ENCODE peak calls at places on chromosomes 4 and X, in ten cellular contexts. L, D, S, T, I, N, W, Y, G and H are unnamed samples.
A peak's percentile ranks its signal among the peaks of the same experiment; 100 is the strongest.

GRCh38 chr4:106253364-106254129 is 62.5 kb downstream of the TBCK start:
- DNase-seq in W (no peak), Y (no peak), N (no peak), S (no peak), G (no peak), D (no peak), T (no peak), I (no peak), L (no peak), H (no peak)

GRCh38 chrX:130726661-130727060 is 176.3 kb downstream of the ENOX2 start:
- DNase-seq in W (no peak), Y (peak; percentile 72), D (no peak), S (no peak), T (no peak), G (no peak), N (no peak), L (no peak), I (no peak), H (no peak)

GRCh38 chrX:2497961-2498780 is 2.6 kb downstream of the DHRSX start:
- DNase-seq in D (no peak), T (no peak), W (no peak), S (no peak), I (no peak), G (peak; percentile 38), N (no peak), Y (no peak), L (no peak), H (peak; percentile 84)

GRCh38 chr4:187814737-187815465 is 180.7 kb upstream of the ZFP42 start:
- DNase-seq in Y (no peak), I (no peak), L (peak; percentile 6), W (no peak), G (no peak), D (peak; percentile 4), T (no peak), N (no peak), S (no peak), H (peak; percentile 13)

GRCh38 chrX:125205084-125205917 is 114.4 kb upstream of the TEX13C start:
- DNase-seq in I (peak; percentile 2), Y (peak; percentile 21), W (peak; percentile 91), N (peak; percentile 88), S (no peak), L (peak; percentile 21), D (no peak), T (peak; percentile 72), G (no peak), H (peak; percentile 51)

GRCh38 chr4:184250795-184251679 is 33.4 kb upstream of the ENPP6 start:
- DNase-seq in D (peak; percentile 23), L (peak; percentile 28), G (peak; percentile 51), W (peak; percentile 60), Y (peak; percentile 47), N (peak; percentile 28), T (no peak), I (peak; percentile 54), S (peak; percentile 21), H (no peak)

GRCh38 chrX:139086243-139086642 is 374.7 kb upstream of the FGF13 start:
- DNase-seq in S (no peak), G (no peak), T (no peak), W (no peak), L (no peak), I (no peak), N (no peak), D (no peak), Y (no peak), H (no peak)

GRCh38 chr4:5747746-5748365 is 36.9 kb downstream of the EVC start:
- DNase-seq in L (no peak), Y (peak; percentile 39), S (peak; percentile 90), W (no peak), I (no peak), N (no peak), D (peak; percentile 98), G (no peak), T (no peak), H (no peak)

GRCh38 chr4:44791842-44792241 is 65.5 kb upstream of the GNPDA2 start:
- DNase-seq in I (no peak), S (no peak), Y (no peak), G (no peak), T (no peak), D (no peak), W (no peak), L (no peak), N (no peak), H (no peak)

GRCh38 chr4:55545133-55545532 is 1.6 kb downstream of the CLOCK start:
- DNase-seq in W (peak; percentile 18), I (no peak), Y (peak; percentile 50), D (no peak), L (no peak), N (no peak), S (peak; percentile 28), G (peak; percentile 61), T (no peak), H (no peak)